ENCODE peak calls at places on chromosomes 3 and 15, in seven cellular contexts. C is GM06990; J is HFFc6; N is stimulated activated CD4-positive, alpha-beta T cell treated with anti-CD3 and anti-CD28 coated beads, TNF-alpha, amount 100 ng/mL, for 24 hours; X is fibroblast of lung; S is AML-193; F is activated B cell treated with CpG ODN at 0.5 μM for 24 hours. M is an unnamed sample.

GRCh38 chr3:45269952-45270351 is 43.9 kb upstream of the TMEM158 start:
- DNase-seq in N (no peak), C (no peak), X (peak; percentile 29), S (no peak), J (no peak), F (no peak), M (no peak)

GRCh38 chr3:20916966-20917606 is 731.1 kb upstream of the SGO1 start:
- DNase-seq in S (no peak), X (no peak), N (no peak), C (no peak), F (no peak), J (no peak), M (no peak)

GRCh38 chr3:17443142-17443541 is 299.3 kb downstream of the TBC1D5 start:
- DNase-seq in S (no peak), X (no peak), N (no peak), C (no peak), J (no peak), F (no peak), M (no peak)

GRCh38 chr3:3196148-3196861 is 16.8 kb upstream of the CRBN start:
- DNase-seq in F (no peak), X (peak; percentile 10), J (no peak), S (peak; percentile 43), C (no peak), N (no peak), M (no peak)

GRCh38 chr3:101635954-101636798 is 40.8 kb downstream of the ZBTB11 start:
- DNase-seq in C (no peak), X (peak; percentile 15), F (peak; percentile 27), J (peak; percentile 43), N (peak; percentile 42), S (peak; percentile 77), M (no peak)

GRCh38 chr3:188415196-188415595 is 261.2 kb downstream of the LPP start:
- DNase-seq in N (no peak), F (no peak), X (peak; percentile 44), C (no peak), J (no peak), S (no peak), M (no peak)

GRCh38 chr3:171640520-171641412 is 169.5 kb downstream of the PLD1 start:
- DNase-seq in F (no peak), N (no peak), S (no peak), X (peak; percentile 73), C (no peak), J (peak; percentile 30), M (no peak)

GRCh38 chr15:88954431-88955277 is 41.5 kb upstream of the MFGE8 start:
- DNase-seq in C (peak; percentile 23), X (peak; percentile 18), S (no peak), N (no peak), F (no peak), J (no peak), M (peak; percentile 9)

GRCh38 chr3:72892081-72892763 is 4.4 kb downstream of the GXYLT2 start:
- DNase-seq in X (peak; percentile 92), N (no peak), F (no peak), J (peak; percentile 79), C (no peak), S (no peak), M (peak; percentile 40)

GRCh38 chr3:106765342-106765741 is 611.9 kb upstream of the CCDC54 start:
- DNase-seq in J (peak; percentile 70), C (no peak), S (no peak), X (peak; percentile 99), N (no peak), F (no peak), M (no peak)

GRCh38 chr15:100572362-100572983 is 29.5 kb downstream of the LINS1 start:
- DNase-seq in C (no peak), F (no peak), S (peak; percentile 56), J (peak; percentile 6), X (no peak), N (no peak), M (no peak)

GRCh38 chr3:78899846-78900245 is 868.0 kb downstream of the ROBO1 start:
- DNase-seq in N (no peak), J (no peak), F (no peak), S (no peak), C (no peak), X (peak; percentile 8), M (no peak)